ENCODE peak calls at places on chromosomes 1 and 21, in eight cellular contexts. E, Z, N, D, T, H, S and F are unnamed samples.
A peak's percentile ranks its signal among the peaks of the same experiment; 100 is the strongest.

GRCh38 chr1:64584479-64584878 is 114.5 kb downstream of the CACHD1 start:
- DNase-seq in E (no peak), Z (no peak), N (no peak), D (no peak), T (no peak), H (no peak), S (no peak), F (no peak)

GRCh38 chr1:77350012-77350411 is 68.2 kb downstream of the AK5 start:
- DNase-seq in E (no peak), Z (no peak), N (no peak), D (no peak), T (no peak), H (no peak), S (no peak), F (no peak)

GRCh38 chr1:26959722-26960624 is at the start of gene KDF1:
- DNase-seq in E (no peak), Z (no peak), N (peak; percentile 45), D (peak; percentile 69), T (peak; percentile 60), H (no peak), S (no peak), F (no peak)

GRCh38 chr1:117066367-117066766 is 6.2 kb downstream of the TTF2 start:
- DNase-seq in E (no peak), Z (no peak), N (no peak), D (no peak), T (no peak), H (no peak), S (no peak), F (no peak)

GRCh38 chr21:45441431-45442255 is 36.7 kb downstream of the COL18A1 start:
- DNase-seq in E (no peak), Z (peak; percentile 5), N (no peak), D (no peak), T (no peak), H (no peak), S (no peak), F (no peak)

GRCh38 chr1:8026153-8026975 is at the start of gene ERRFI1:
- DNase-seq in E (peak; percentile 93), Z (peak; percentile 96), N (no peak), D (peak; percentile 98), T (peak; percentile 67), H (peak; percentile 95), S (no peak), F (peak; percentile 75)

GRCh38 chr1:58573705-58574591 is 3.1 kb downstream of the TACSTD2 start:
- DNase-seq in E (no peak), Z (no peak), N (peak; percentile 86), D (no peak), T (no peak), H (no peak), S (no peak), F (no peak)

GRCh38 chr1:194104247-194104844 is 917.9 kb upstream of the B3GALT2 start:
- DNase-seq in E (no peak), Z (no peak), N (no peak), D (no peak), T (no peak), H (no peak), S (no peak), F (no peak)

GRCh38 chr1:119653135-119653838 is 5.2 kb upstream of the ZNF697 start:
- DNase-seq in E (no peak), Z (no peak), N (no peak), D (no peak), T (no peak), H (no peak), S (no peak), F (no peak)

GRCh38 chr1:169288011-169288414 is 79.6 kb downstream of the NME7 start:
- DNase-seq in E (peak; percentile 17), Z (no peak), N (no peak), D (no peak), T (no peak), H (no peak), S (no peak), F (no peak)

DNA sequence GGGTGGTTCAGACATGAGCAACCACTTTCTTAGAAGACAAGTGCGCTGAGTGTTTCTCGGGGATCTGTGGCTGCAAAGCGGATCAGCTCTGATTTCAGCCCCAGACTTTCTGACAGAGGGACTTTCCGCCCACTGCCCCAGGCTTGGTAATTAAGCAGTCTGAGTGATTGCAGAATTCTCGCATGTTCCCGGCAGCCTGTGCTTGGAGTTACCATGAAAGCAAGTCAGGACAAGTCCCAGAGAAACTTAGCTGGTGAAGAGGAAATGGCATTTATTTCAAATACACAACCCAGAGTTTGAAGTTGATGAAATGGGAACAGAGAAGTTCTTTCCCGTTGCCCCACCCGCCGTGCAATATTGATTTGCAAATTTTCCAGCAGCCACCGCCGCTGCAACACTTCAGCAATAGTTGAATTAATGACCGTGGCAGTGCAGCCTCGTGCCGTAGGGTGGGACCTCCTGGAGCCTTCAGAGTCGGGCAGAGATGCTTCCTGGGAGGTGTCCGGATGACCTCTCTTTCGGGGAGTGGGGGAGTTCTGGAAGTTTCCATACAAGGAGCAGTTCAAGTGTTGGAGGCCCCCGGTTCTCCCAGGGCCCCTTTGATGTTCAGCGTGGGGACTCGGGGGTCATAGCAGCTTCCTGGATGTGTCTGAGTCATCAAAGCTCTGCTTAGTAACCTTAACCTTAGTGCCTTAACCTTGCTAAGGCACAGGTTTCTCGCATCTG is 134.7 kb downstream of the KAZN start:
- DNase-seq in E (no peak), Z (no peak), N (peak; percentile 86), D (peak; percentile 63), T (no peak), H (no peak), S (no peak), F (no peak)
- H3K27ac ChIP-seq in E (no peak overlapping the region), Z (no peak overlapping the region), N (peak overlapping the region; percentile 86), D (no peak overlapping the region), T (no peak overlapping the region), H (peak overlapping the region; percentile 18), S (no peak overlapping the region), F (no peak overlapping the region)

GRCh38 chr1:33381979-33382378 is 48.9 kb downstream of the PHC2 start:
- DNase-seq in E (no peak), Z (no peak), N (no peak), D (no peak), T (no peak), H (no peak), S (no peak), F (no peak)

GRCh38 chr1:33380811-33381210 is 50.1 kb downstream of the PHC2 start:
- DNase-seq in E (no peak), Z (no peak), N (no peak), D (no peak), T (no peak), H (no peak), S (no peak), F (no peak)

GRCh38 chr1:33383974-33384767 is 46.7 kb downstream of the PHC2 start:
- DNase-seq in E (peak; percentile 86), Z (no peak), N (no peak), D (no peak), T (no peak), H (peak; percentile 47), S (no peak), F (no peak)

GRCh38 chr1:33383489-33383888 is 47.4 kb downstream of the PHC2 start:
- DNase-seq in E (no peak), Z (no peak), N (no peak), D (no peak), T (no peak), H (peak; percentile 16), S (no peak), F (no peak)

GRCh38 chr1:33382651-33383415 is 48.1 kb downstream of the PHC2 start:
- DNase-seq in E (no peak), Z (no peak), N (no peak), D (no peak), T (no peak), H (no peak), S (no peak), F (no peak)
- H3K27ac ChIP-seq in E (peak overlapping the region; percentile 1), Z (peak overlapping the region; percentile 76), N (no peak overlapping the region), D (no peak overlapping the region), T (no peak overlapping the region), H (no peak overlapping the region), S (no peak overlapping the region), F (no peak overlapping the region)

GRCh38 chr1:93738926-93739325 is 57.3 kb upstream of the BCAR3 start:
- DNase-seq in E (no peak), Z (no peak), N (no peak), D (no peak), T (no peak), H (peak; percentile 57), S (no peak), F (no peak)
- H3K27ac ChIP-seq in E (no peak overlapping the region), Z (no peak overlapping the region), N (peak overlapping the region; percentile 95), D (no peak overlapping the region), T (no peak overlapping the region), H (peak overlapping the region; percentile 96), S (no peak overlapping the region), F (no peak overlapping the region)

DNA sequence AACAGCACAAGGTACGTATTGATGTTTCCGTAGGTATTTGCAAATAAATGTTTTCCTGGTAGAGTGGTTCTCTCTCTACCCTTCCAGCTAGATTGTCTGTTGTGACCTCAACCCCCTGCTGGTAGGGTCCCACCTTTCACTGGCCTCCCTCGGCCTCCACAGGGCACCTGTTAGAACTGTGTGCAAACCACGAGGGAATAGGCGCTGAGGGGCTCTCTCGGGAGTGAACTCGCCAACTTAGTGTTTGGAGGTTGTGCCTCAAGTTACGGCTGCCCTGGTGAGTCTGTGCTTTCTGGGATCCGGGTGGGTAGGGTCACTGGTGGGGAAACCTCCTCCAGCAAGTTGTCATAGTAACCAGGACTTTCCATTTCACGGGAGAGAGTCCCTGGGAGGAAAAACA is 204.7 kb upstream of the EDN2 start:
- DNase-seq in E (no peak), Z (no peak), N (no peak), D (no peak), T (no peak), H (no peak), S (no peak), F (no peak)
- H3K27ac ChIP-seq in E (no peak overlapping the region), Z (no peak overlapping the region), N (no peak overlapping the region), D (no peak overlapping the region), T (no peak overlapping the region), H (no peak overlapping the region), S (no peak overlapping the region), F (no peak overlapping the region)

GRCh38 chr1:66535853-66536252 is 1.9 kb downstream of the SGIP1 start:
- DNase-seq in E (no peak), Z (no peak), N (no peak), D (no peak), T (no peak), H (no peak), S (no peak), F (no peak)

GRCh38 chr1:66535149-66535548 is 1.2 kb downstream of the SGIP1 start:
- DNase-seq in E (no peak), Z (no peak), N (no peak), D (no peak), T (no peak), H (no peak), S (no peak), F (no peak)

GRCh38 chr1:66532214-66532613 is 1.7 kb upstream of the SGIP1 start:
- DNase-seq in E (no peak), Z (no peak), N (no peak), D (no peak), T (no peak), H (no peak), S (no peak), F (no peak)

GRCh38 chr1:66533804-66534745 is at the start of gene SGIP1:
- DNase-seq in E (peak; percentile 88), Z (peak; percentile 37), N (no peak), D (peak; percentile 77), T (peak; percentile 26), H (peak; percentile 58), S (no peak), F (peak; percentile 27)

GRCh38 chr1:66532798-66533783 is 862 bp upstream of the SGIP1 start:
- DNase-seq in E (peak; percentile 98), Z (peak; percentile 23), N (no peak), D (peak; percentile 58), T (no peak), H (no peak), S (no peak), F (no peak)
- H3K27ac ChIP-seq in E (peak overlapping the region; percentile 94), Z (peak overlapping the region; percentile 71), N (no peak overlapping the region), D (no peak overlapping the region), T (no peak overlapping the region), H (peak overlapping the region; percentile 51), S (no peak overlapping the region), F (peak overlapping the region; percentile 98)